ENCODE peak calls at places on chromosomes 2 and 18, in six cellular contexts. D, M, W, K, B and Z are unnamed samples.
A peak's percentile ranks its signal among the peaks of the same experiment; 100 is the strongest.

GRCh38 chr2:135965756-135966155 is 19.7 kb downstream of the DARS1 start:
- DNase-seq in B (no peak), D (no peak), M (no peak), K (no peak), W (no peak), Z (no peak)

GRCh38 chr2:226451486-226451885 is 348.1 kb downstream of the IRS1 start:
- DNase-seq in W (no peak), B (no peak), D (no peak), M (no peak), K (no peak), Z (no peak)

GRCh38 chr2:174692256-174692830 is 71.9 kb downstream of the CHRNA1 start:
- DNase-seq in M (no peak), B (no peak), D (no peak), W (no peak), K (no peak), Z (no peak)

GRCh38 chr2:70143314-70144150 is 47.3 kb downstream of the C2orf42 start:
- DNase-seq in D (peak; percentile 63), B (peak; percentile 60), W (no peak), M (peak; percentile 47), K (peak; percentile 61), Z (peak; percentile 78)

GRCh38 chr18:57094199-57094598 is 52.7 kb upstream of the BOD1L2 start:
- DNase-seq in M (no peak), B (no peak), W (no peak), K (no peak), D (no peak), Z (no peak)

GRCh38 chr2:45706028-45706427 is 54.6 kb downstream of the PRKCE start:
- DNase-seq in M (peak; percentile 55), B (no peak), K (no peak), W (no peak), D (no peak), Z (no peak)

GRCh38 chr2:238418999-238419546 is 7.7 kb upstream of the ASB1 start:
- DNase-seq in D (no peak), W (no peak), M (no peak), K (no peak), B (no peak), Z (no peak)

GRCh38 chr2:98507940-98508689 is 63.5 kb downstream of the INPP4A start:
- DNase-seq in D (peak; percentile 64), B (no peak), K (peak; percentile 80), M (no peak), W (no peak), Z (no peak)

GRCh38 chr2:100902833-100903405 is 83.0 kb downstream of the NPAS2 start:
- DNase-seq in W (peak; percentile 98), M (peak; percentile 93), B (no peak), D (no peak), K (no peak), Z (peak; percentile 54)

GRCh38 chr2:15675456-15676195 is 84.0 kb downstream of the DDX1 start:
- DNase-seq in D (no peak), B (no peak), K (no peak), W (no peak), M (no peak), Z (peak; percentile 34)

GRCh38 chr2:75710577-75711253 is at the start of gene GCFC2:
- DNase-seq in W (peak; percentile 40), K (peak; percentile 93), B (peak; percentile 92), D (peak; percentile 90), M (peak; percentile 94), Z (peak; percentile 94)

GRCh38 chr2:5693288-5694015 is 1.3 kb downstream of the SOX11 start:
- DNase-seq in K (no peak), D (no peak), W (no peak), B (no peak), M (peak; percentile 62), Z (peak; percentile 43)
- H3K27me3 ChIP-seq in K (no peaks in the 10 kb centered on the region), D (peaks cover 85% of the 10 kb centered on the region), W (no peaks in the 10 kb centered on the region), B (peaks cover 91% of the 10 kb centered on the region), M (peaks cover 39% of the 10 kb centered on the region), Z (peaks cover 9% of the 10 kb centered on the region)

GRCh38 chr2:219611866-219612604 is 14.4 kb downstream of the STK11IP start:
- DNase-seq in D (no peak), K (no peak), M (no peak), B (no peak), W (no peak), Z (no peak)
- H3K36me3 ChIP-seq in D (no peaks in the 10 kb centered on the region), K (no peaks in the 10 kb centered on the region), M (peaks cover 58% of the 10 kb centered on the region), B (peaks cover 91% of the 10 kb centered on the region), W (peaks cover 30% of the 10 kb centered on the region), Z (no peaks in the 10 kb centered on the region)

GRCh38 chr2:161424992-161425391 is 8.9 kb downstream of the TBR1 start:
- DNase-seq in W (no peak), B (no peak), D (no peak), K (no peak), M (no peak), Z (no peak)

GRCh38 chr2:161422812-161423211 is 6.7 kb downstream of the TBR1 start:
- DNase-seq in K (no peak), M (no peak), W (no peak), B (no peak), D (no peak), Z (no peak)

GRCh38 chr2:161425966-161426365 is 9.9 kb downstream of the TBR1 start:
- DNase-seq in B (no peak), K (no peak), W (no peak), M (no peak), D (no peak), Z (no peak)

GRCh38 chr2:161424179-161424763 is 8.2 kb downstream of the TBR1 start:
- DNase-seq in D (no peak), B (no peak), W (no peak), M (no peak), K (no peak), Z (no peak)

DNA sequence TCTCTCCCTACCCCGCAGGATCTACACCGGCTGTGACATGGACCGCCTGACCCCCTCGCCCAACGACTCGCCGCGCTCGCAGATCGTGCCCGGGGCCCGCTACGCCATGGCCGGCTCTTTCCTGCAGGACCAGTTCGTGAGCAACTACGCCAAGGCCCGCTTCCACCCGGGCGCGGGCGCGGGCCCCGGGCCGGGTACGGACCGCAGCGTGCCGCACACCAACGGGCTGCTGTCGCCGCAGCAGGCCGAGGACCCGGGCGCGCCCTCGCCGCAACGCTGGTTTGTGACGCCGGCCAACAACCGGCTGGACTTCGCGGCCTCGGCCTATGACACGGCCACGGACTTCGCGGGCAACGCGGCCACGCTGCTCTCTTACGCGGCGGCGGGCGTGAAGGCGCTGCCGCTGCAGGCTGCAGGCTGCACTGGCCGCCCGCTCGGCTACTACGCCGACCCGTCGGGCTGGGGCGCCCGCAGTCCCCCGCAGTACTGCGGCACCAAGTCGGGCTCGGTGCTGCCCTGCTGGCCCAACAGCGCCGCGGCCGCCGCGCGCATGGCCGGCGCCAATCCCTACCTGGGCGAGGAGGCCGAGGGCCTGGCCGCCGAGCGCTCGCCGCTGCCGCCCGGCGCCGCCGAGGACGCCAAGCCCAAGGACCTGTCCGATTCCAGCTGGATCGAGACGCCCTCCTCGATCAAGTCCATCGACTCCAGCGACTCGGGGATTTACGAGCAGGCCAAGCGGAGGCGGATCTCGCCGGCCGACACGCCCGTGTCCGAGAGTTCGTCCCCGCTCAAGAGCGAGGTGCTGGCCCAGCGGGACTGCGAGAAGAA is 7.5 kb downstream of the TBR1 start:
- DNase-seq in K (no peak), B (no peak), M (no peak), W (no peak), D (peak; percentile 13), Z (peak; percentile 26)
- H3K27me3 ChIP-seq in K (no peaks in the 10 kb centered on the region), B (peaks cover 100% of the 10 kb centered on the region), M (peaks cover 84% of the 10 kb centered on the region), W (peaks cover 69% of the 10 kb centered on the region), D (peaks cover 100% of the 10 kb centered on the region), Z (peaks cover 100% of the 10 kb centered on the region)

GRCh38 chr2:10165282-10165681 is 42.7 kb downstream of the RRM2 start:
- DNase-seq in B (no peak), K (no peak), M (no peak), W (no peak), D (no peak), Z (no peak)

GRCh38 chr2:10165816-10166488 is 43.4 kb downstream of the RRM2 start:
- DNase-seq in B (no peak), M (no peak), W (no peak), K (no peak), D (no peak), Z (no peak)

GRCh38 chr2:10163498-10164486 is 41.3 kb downstream of the RRM2 start:
- DNase-seq in B (no peak), D (no peak), K (no peak), W (no peak), M (no peak), Z (no peak)

GRCh38 chr2:10162586-10163497 is 40.3 kb downstream of the RRM2 start:
- DNase-seq in W (no peak), M (no peak), B (no peak), D (no peak), K (no peak), Z (no peak)

DNA sequence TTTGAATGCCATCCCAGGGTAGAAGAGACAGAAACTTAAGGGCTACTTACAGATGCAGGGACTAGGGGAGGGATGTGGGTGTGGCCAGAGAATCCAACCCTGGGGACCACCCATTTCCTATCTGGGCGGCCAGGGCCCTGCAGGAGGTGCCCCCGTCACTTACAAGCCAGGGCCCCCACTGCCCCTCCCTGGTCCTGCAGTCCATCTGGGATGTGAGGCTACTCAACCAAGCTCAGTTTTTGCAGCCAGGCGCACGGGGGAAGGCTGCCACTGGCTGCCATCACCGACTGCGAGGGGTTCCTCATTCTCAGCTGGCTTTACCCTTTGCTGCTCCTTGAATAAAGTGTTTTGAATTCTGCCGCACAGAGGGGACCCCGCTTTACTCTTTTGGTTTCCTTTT is 42.1 kb downstream of the RRM2 start:
- DNase-seq in M (no peak), B (no peak), K (no peak), D (no peak), W (no peak), Z (no peak)
- H3K36me3 ChIP-seq in M (no peaks in the 10 kb centered on the region), B (no peaks in the 10 kb centered on the region), K (no peaks in the 10 kb centered on the region), D (no peaks in the 10 kb centered on the region), W (no peaks in the 10 kb centered on the region), Z (no peaks in the 10 kb centered on the region)

GRCh38 chr2:222307978-222308479 is 9.2 kb upstream of the PAX3 start:
- DNase-seq in D (no peak), K (no peak), M (no peak), B (no peak), W (no peak), Z (no peak)
- H3K27me3 ChIP-seq in D (peaks cover 100% of the 10 kb centered on the region), K (no peaks in the 10 kb centered on the region), M (peaks cover 100% of the 10 kb centered on the region), B (peaks cover 100% of the 10 kb centered on the region), W (peaks cover 60% of the 10 kb centered on the region), Z (peaks cover 100% of the 10 kb centered on the region)

GRCh38 chr2:241242306-241242705 is 53.8 kb downstream of the ANO7 start:
- DNase-seq in K (no peak), D (no peak), W (no peak), B (no peak), M (no peak), Z (no peak)

GRCh38 chr2:241238693-241239198 is 50.3 kb downstream of the ANO7 start:
- DNase-seq in B (no peak), D (no peak), M (no peak), K (no peak), W (no peak), Z (no peak)

GRCh38 chr2:241239552-241240202 is 51.2 kb downstream of the ANO7 start:
- DNase-seq in W (no peak), K (no peak), B (no peak), D (no peak), M (no peak), Z (no peak)

GRCh38 chr2:241241669-241242068 is 53.2 kb downstream of the ANO7 start:
- DNase-seq in M (no peak), B (no peak), K (no peak), D (no peak), W (no peak), Z (no peak)

GRCh38 chr2:241240320-241241004 is 52.0 kb downstream of the ANO7 start:
- DNase-seq in K (no peak), M (no peak), W (no peak), B (no peak), D (no peak), Z (no peak)
- H3K36me3 ChIP-seq in K (peaks cover 17% of the 10 kb centered on the region), M (peaks cover 98% of the 10 kb centered on the region), W (peaks cover 67% of the 10 kb centered on the region), B (peaks cover 100% of the 10 kb centered on the region), D (peaks cover 2% of the 10 kb centered on the region), Z (no peaks in the 10 kb centered on the region)

GRCh38 chr2:219477815-219478214 is 20.9 kb upstream of the GMPPA start:
- DNase-seq in B (no peak), M (no peak), D (no peak), W (no peak), K (no peak), Z (no peak)
- H3K27me3 ChIP-seq in B (peaks cover 51% of the 10 kb centered on the region), M (no peaks in the 10 kb centered on the region), D (peaks cover 13% of the 10 kb centered on the region), W (no peaks in the 10 kb centered on the region), K (no peaks in the 10 kb centered on the region), Z (peaks cover 2% of the 10 kb centered on the region)